ENCODE peak calls at places on chromosomes 11 and 22, in ten cellular contexts. O is stomach, S is adrenal gland, N is heart left ventricle, U is spleen, C is sigmoid colon, R is uterus, X is A549, T is lower leg skin, Z is IMR-90. M is an unnamed sample.

GRCh38 chr11:27116684-27117083 is 76.1 kb downstream of the BBOX1 start:
- DNase-seq in O (no peak), S (no peak), N (no peak), U (no peak), C (no peak), R (no peak), X (no peak), T (no peak), Z (no peak), M (no peak)

GRCh38 chr11:2131371-2132228 is 7.6 kb downstream of the IGF2 start:
- DNase-seq in O (no peak), S (no peak), N (no peak), U (no peak), C (no peak), R (no peak), X (no peak), T (no peak), Z (no peak), M (no peak)

GRCh38 chr11:86464509-86465221 is 90.0 kb downstream of the CCDC81 start:
- DNase-seq in O (no peak), S (no peak), N (no peak), U (no peak), C (no peak), R (no peak), X (no peak), T (no peak), Z (no peak), M (no peak)

GRCh38 chr22:50246242-50247175 is 1.7 kb upstream of the TUBGCP6 start:
- DNase-seq in O (no peak), S (no peak), N (no peak), U (no peak), C (no peak), R (no peak), X (no peak), T (no peak), Z (no peak), M (no peak)

GRCh38 chr11:57457643-57458023 is 2.7 kb upstream of the RTN4RL2 start:
- DNase-seq in O (no peak), S (no peak), N (no peak), U (peak; percentile 64), C (no peak), R (no peak), X (no peak), T (no peak), Z (no peak), M (no peak)

GRCh38 chr11:7449841-7450214 is 35.5 kb upstream of the OLFML1 start:
- DNase-seq in O (no peak), S (no peak), N (no peak), U (no peak), C (no peak), R (no peak), X (no peak), T (no peak), Z (no peak), M (no peak)

GRCh38 chr11:43989162-43989961 is 46.9 kb downstream of the C11orf96 start:
- DNase-seq in O (no peak), S (peak; percentile 52), N (peak; percentile 62), U (peak; percentile 60), C (peak; percentile 86), R (peak; percentile 72), X (no peak), T (peak; percentile 85), Z (no peak), M (peak; percentile 52)

GRCh38 chr22:38072322-38073149 is 11.4 kb downstream of the SLC16A8 start:
- DNase-seq in O (no peak), S (no peak), N (no peak), U (no peak), C (peak; percentile 58), R (no peak), X (no peak), T (no peak), Z (no peak), M (no peak)

GRCh38 chr22:19497245-19497644 is 17.5 kb downstream of the CDC45 start:
- DNase-seq in O (no peak), S (peak; percentile 28), N (no peak), U (no peak), C (no peak), R (no peak), X (no peak), T (no peak), Z (peak; percentile 97), M (no peak)

GRCh38 chr11:68275721-68276488 is 4.1 kb upstream of the C11orf24 start:
- DNase-seq in O (no peak), S (no peak), N (no peak), U (peak; percentile 43), C (no peak), R (no peak), X (peak; percentile 56), T (no peak), Z (no peak), M (peak; percentile 77)

GRCh38 chr11:19819148-19819547 is 106.5 kb downstream of the NAV2 start:
- DNase-seq in O (no peak), S (no peak), N (no peak), U (no peak), C (no peak), R (no peak), X (no peak), T (no peak), Z (no peak), M (no peak)

GRCh38 chr11:128291835-128292234 is 295.5 kb downstream of the ETS1 start:
- DNase-seq in O (peak; percentile 55), S (no peak), N (no peak), U (peak; percentile 84), C (no peak), R (no peak), X (no peak), T (no peak), Z (no peak), M (no peak)
- TF ChIP-seq POLR2A in O (no peak), S (no peak), N (no peak), U (no peak), C (no peak), R (no peak), X (no peak), T (no peak), Z (no peak), M (no peak)

DNA sequence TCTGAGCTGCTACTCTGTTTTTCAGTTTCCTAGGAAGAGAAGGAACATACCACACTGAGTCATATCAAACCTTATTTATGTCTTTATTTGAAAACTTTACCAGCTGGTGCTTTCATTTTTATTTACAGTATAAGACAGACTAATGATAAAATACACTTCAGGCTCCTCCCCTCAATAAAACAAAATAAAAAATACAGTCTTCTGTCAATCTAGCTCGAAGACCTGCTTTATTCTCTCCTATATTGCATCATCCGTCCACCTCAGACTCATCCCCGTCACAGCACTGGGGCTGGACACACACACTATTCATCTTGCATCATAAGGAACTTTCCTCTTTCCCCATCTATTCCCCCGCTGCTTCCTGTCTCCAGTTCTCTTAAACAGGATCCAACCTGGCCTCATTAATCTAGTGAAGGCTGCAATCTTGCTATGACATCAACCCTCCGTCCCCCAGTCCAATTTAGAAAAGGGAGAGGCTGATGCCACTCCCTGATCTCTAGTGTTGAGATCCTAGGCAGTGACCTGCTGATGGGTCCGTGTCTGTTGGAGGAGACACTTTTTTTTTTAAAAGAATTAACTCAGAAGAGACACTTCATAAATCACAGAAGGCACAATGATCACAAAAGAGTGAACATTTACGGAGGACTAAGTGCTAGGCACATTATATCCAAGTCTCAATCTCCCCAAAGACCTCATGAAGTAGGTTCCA is 1.1 kb downstream of the XBP1 start:
- DNase-seq in O (no peak), S (peak; percentile 75), N (no peak), U (no peak), C (peak; percentile 91), R (peak; percentile 66), X (peak; percentile 83), T (peak; percentile 90), Z (peak; percentile 96), M (no peak)
- TF ChIP-seq POLR2A in O (no peak), S (peak; percentile 70), N (no peak), U (no peak), C (peak; percentile 63), R (peak; percentile 67), X (no peak), T (no peak), Z (peak; percentile 96), M (peak; percentile 87)

GRCh38 chr22:45312415-45312814 is 2.7 kb downstream of the FAM118A start:
- DNase-seq in O (no peak), S (no peak), N (no peak), U (no peak), C (no peak), R (no peak), X (no peak), T (no peak), Z (no peak), M (no peak)

GRCh38 chr22:45310331-45311032 is 748 bp downstream of the FAM118A start:
- DNase-seq in O (no peak), S (peak; percentile 36), N (no peak), U (peak; percentile 89), C (peak; percentile 76), R (no peak), X (no peak), T (no peak), Z (no peak), M (no peak)

GRCh38 chr22:45311033-45311531 is 1.3 kb downstream of the FAM118A start:
- DNase-seq in O (no peak), S (no peak), N (no peak), U (no peak), C (no peak), R (no peak), X (no peak), T (no peak), Z (no peak), M (no peak)

GRCh38 chr22:45308624-45309421 is 911 bp upstream of the FAM118A start:
- DNase-seq in O (no peak), S (no peak), N (no peak), U (peak; percentile 87), C (no peak), R (peak; percentile 27), X (no peak), T (peak; percentile 89), Z (no peak), M (no peak)

DNA sequence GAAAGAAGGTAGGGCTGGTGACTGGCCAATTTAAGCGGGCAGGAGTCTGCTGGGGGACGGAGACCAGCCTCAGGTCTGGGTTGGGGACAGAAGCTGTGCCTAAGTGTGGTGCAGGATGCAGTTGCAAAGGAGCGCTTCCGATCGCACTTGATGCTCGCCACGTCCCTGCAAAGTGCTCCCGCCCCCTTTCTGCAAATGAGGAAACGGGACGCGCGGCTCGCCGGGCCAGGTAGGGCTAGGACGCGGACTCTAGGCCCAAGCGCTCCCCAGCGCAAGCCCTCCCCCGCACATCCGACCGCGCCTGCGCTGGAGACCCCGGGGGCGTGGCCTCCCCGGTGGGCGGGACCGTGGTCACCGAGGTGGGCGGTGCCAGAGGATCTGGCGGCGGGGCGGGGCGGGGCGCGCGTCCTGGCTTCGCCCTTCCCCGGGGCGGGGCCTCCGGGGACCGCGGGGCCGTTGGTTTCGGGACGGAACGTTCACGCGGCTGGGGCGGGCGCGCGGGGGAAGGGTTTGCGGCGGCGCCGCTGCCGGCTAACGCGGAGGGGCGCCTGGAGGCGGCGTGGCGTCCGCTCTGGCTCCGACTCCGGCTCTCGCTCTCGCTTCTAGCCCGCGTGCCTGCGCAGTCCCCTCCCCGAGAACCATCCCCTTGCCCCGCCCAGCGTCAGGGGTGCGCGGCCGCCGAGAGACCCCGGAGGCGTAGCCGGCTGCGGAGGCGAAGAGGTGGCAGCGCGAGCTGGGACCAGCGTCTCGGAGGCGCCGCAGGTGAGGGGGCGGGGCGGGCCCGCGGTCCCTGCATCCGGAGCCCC is at the start of gene FAM118A:
- DNase-seq in O (peak; percentile 95), S (peak; percentile 93), N (peak; percentile 97), U (peak; percentile 98), C (peak; percentile 96), R (peak; percentile 95), X (peak; percentile 89), T (peak; percentile 98), Z (peak; percentile 88), M (peak; percentile 96)
- TF ChIP-seq POLR2A in O (no peak), S (peak; percentile 61), N (no peak), U (peak; percentile 37), C (peak; percentile 54), R (peak; percentile 85), X (peak; percentile 74), T (no peak), Z (peak; percentile 67), M (peak; percentile 81)

GRCh38 chr22:30885591-30885990 is 83.0 kb downstream of the MORC2 start:
- DNase-seq in O (no peak), S (no peak), N (no peak), U (peak; percentile 39), C (peak; percentile 41), R (no peak), X (no peak), T (no peak), Z (no peak), M (peak; percentile 13)
- TF ChIP-seq POLR2A in O (no peak), S (no peak), N (no peak), U (no peak), C (no peak), R (no peak), X (no peak), T (no peak), Z (no peak), M (no peak)

M was measured in right lobe of liver.